ENCODE peak calls at places on chromosomes 12 and 14, in seven cellular contexts. X is HCT116, T is SK-N-SH, L is K562, I is H1, C is GM12878, N is HepG2. W is an unnamed sample.

GRCh38 chr14:99286761-99287160 is 14.8 kb upstream of the BCL11B start:
- DNase-seq in C (peak; percentile 23), L (no peak), T (no peak), X (no peak), I (no peak), N (no peak), W (no peak)

GRCh38 chr12:57233357-57234232 is 4.1 kb downstream of the SHMT2 start:
- DNase-seq in L (no peak), T (no peak), X (no peak), I (no peak), C (no peak), N (no peak), W (no peak)

GRCh38 chr14:44613061-44613712 is 106.1 kb upstream of the FSCB start:
- DNase-seq in N (no peak), T (no peak), L (no peak), C (no peak), X (no peak), I (no peak), W (no peak)

GRCh38 chr12:124506145-124506831 is 61.1 kb downstream of the NCOR2 start:
- DNase-seq in T (peak; percentile 89), N (no peak), L (peak; percentile 38), I (no peak), C (no peak), X (no peak), W (no peak)

GRCh38 chr14:50967104-50967503 is 22.8 kb upstream of the PYGL start:
- DNase-seq in L (no peak), C (no peak), T (no peak), N (no peak), I (no peak), X (no peak), W (no peak)

GRCh38 chr12:6376079-6376941 is 947 bp upstream of the SCNN1A start:
- DNase-seq in N (peak; percentile 64), T (peak; percentile 55), X (no peak), I (peak; percentile 54), L (peak; percentile 42), C (no peak), W (peak; percentile 68)

GRCh38 chr12:95805864-95806669 is 15.5 kb upstream of the NTN4 start:
- DNase-seq in N (no peak), I (no peak), C (no peak), L (no peak), X (peak; percentile 60), T (no peak), W (peak; percentile 51)

GRCh38 chr14:53190938-53191337 is 37.8 kb upstream of the DDHD1 start:
- DNase-seq in C (no peak), T (no peak), X (no peak), I (no peak), L (no peak), N (no peak), W (no peak)

GRCh38 chr14:58167057-58167456 is 15.0 kb upstream of the ARMH4 start:
- DNase-seq in T (no peak), X (no peak), N (no peak), C (no peak), L (no peak), I (no peak), W (no peak)

GRCh38 chr14:40616579-40616978 is 990.1 kb upstream of the LRFN5 start:
- DNase-seq in X (no peak), C (no peak), L (no peak), N (no peak), T (no peak), I (no peak), W (no peak)

GRCh38 chr14:59245809-59246295 is 57.4 kb downstream of the DAAM1 start:
- DNase-seq in X (no peak), L (no peak), N (no peak), I (no peak), T (no peak), C (peak; percentile 69), W (no peak)

GRCh38 chr14:22184157-22185025 is 404.6 kb downstream of the DAD1 start:
- DNase-seq in C (no peak), X (no peak), T (no peak), N (no peak), I (no peak), L (no peak), W (no peak)

GRCh38 chr12:79424109-79424721 is 266.5 kb downstream of the PAWR start:
- DNase-seq in X (no peak), I (no peak), L (no peak), T (peak; percentile 30), N (peak; percentile 91), C (no peak), W (peak; percentile 88)

GRCh38 chr12:57896139-57896436 is 45.3 kb upstream of the ATP23 start:
- DNase-seq in I (no peak), X (no peak), L (no peak), T (no peak), N (no peak), C (no peak), W (no peak)

GRCh38 chr12:72546106-72546505 is 273.9 kb downstream of the TRHDE start:
- DNase-seq in X (no peak), I (no peak), C (no peak), L (no peak), N (no peak), T (no peak), W (no peak)

DNA sequence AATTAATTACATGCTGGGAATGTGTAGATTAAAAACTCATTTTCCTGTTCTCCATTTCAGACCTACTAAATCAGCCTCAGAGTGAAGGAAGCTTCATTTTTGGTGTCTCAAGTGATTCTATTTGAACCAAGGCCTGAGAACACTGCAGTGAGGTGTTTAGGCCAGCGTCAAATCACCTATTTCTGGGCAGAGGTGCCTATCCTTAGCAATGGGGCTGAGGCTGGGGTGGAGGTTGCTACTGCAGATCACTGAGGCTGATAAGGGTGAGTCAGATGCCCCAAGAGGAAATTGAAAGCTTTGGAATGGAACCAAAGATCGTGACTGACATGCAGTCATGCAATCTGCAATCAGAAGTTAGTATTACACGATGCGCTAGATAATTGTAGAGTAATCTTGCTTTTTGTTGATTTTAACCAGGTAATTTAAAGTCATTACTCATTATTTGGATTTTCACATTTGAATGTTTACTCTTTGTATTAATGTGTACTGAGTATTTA is 4.4 kb downstream of the TXNRD1 start:
- DNase-seq in C (no peak), L (peak; percentile 25), N (peak; percentile 69), T (peak; percentile 52), I (no peak), X (peak; percentile 97), W (peak; percentile 81)
- TF ChIP-seq JUND in C (no peak), L (peak; percentile 93), N (no peak), T (peak; percentile 88), I (no peak), X (peak; percentile 93), W (peak; percentile 100)

GRCh38 chr12:15690320-15690719 is 98.9 kb downstream of the EPS8 start:
- DNase-seq in X (no peak), L (no peak), N (no peak), C (no peak), T (no peak), I (no peak), W (no peak)

GRCh38 chr12:15689751-15690191 is 99.4 kb downstream of the EPS8 start:
- DNase-seq in T (no peak), N (peak; percentile 6), C (no peak), L (no peak), I (no peak), X (peak; percentile 53), W (no peak)

GRCh38 chr12:15688838-15689237 is 100.3 kb downstream of the EPS8 start:
- DNase-seq in N (no peak), C (no peak), T (no peak), I (no peak), X (no peak), L (no peak), W (no peak)

GRCh38 chr12:15687583-15687982 is 101.6 kb downstream of the EPS8 start:
- DNase-seq in T (no peak), N (no peak), X (no peak), C (no peak), L (no peak), I (no peak), W (no peak)

DNA sequence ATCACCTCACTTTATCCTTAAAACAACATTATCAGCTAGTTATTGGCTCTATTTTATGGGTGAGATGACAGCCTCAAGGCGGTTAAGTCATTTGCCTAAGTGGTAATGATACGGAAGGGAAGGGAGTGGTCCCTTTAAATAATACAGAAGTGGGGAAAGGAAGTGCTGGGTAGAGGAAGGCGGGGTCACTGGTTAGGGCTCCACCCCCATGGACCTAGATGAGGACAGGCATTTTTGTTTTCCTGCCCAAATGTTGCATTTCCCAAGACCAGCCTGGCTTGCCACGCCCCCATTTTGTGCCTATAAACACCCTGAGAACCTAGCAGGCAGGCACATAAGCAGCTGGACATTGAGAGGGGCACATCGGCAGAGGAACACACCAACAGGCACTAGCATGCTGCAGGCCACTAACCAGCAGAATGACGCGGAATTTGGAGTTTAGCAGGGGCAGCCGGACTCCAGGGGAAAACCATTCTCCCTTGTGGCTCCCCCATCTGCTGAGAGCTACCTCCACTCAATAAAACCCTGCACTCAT is 100.9 kb downstream of the EPS8 start:
- DNase-seq in I (no peak), T (no peak), L (no peak), C (no peak), X (peak; percentile 93), N (no peak), W (no peak)
- TF ChIP-seq JUND in I (no peak), T (no peak), L (no peak), C (no peak), X (peak; percentile 36), N (no peak), W (no peak)

DNA sequence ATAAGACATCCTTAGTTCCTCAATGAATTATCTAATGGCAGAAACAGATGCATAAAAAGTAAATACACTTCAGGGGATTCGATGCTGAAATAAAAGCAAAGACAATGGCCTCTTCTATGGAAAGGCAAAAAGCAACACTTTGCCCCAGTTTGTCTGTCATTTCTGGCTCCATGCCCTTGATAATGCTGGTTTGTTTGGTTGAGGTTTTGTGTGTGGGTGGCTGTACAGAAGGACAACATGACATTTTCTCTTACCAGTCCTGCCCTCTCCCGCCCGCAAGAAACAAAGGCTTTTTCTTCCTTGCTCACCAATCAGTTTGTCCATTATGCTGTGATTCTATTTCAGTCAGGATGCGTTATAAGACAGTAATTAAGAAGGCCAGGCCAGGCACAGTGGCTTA is 18.1 kb upstream of the WDR89 start:
- DNase-seq in I (no peak), X (no peak), T (no peak), N (peak; percentile 43), C (no peak), L (no peak), W (peak; percentile 55)
- TF ChIP-seq JUND in I (no peak), X (no peak), T (no peak), N (no peak), C (no peak), L (no peak), W (no peak)

DNA sequence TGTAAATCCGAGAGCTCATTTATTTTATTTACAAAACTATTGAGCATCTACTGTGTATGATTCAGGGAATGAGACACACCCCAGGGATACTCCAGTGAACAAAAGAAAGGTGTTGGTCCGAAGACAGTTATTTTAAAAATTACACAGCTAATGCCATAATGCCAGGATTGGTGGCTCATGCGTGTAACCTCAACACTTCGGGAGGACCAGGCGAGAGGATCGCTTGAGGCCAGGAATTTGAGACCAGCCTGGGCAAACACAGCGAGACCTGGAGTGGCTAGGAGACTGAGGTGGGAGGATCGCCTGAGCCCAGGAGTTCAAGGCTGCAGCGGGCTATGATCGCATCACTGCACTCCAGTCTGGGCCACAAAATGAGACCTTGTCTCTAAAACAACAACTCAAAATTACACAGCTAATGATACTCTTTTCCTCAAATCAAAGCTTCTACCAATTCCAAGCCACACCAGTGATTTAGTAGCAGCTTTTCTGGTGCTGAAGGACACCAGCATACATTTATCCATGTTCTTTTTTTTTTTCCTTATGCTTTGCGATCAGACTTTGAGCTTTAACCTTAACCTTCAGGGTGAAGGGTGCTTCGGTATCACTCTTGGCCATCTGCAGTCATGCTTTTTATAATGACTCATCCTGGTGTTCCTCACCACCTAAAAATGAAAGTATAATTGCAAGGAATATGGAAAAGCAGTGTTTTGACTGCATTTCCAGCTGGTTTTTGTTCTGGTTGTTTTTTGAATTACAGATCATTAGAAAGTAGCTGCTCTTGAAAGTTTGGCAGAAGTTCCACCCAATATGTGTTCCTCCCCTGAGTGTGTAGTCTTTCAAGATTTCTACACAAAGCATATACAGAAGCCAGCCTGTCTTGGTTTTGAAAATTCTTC is 1.1 kb upstream of the SLC41A2 start:
- DNase-seq in C (no peak), L (peak; percentile 45), I (no peak), T (no peak), X (no peak), N (peak; percentile 30), W (peak; percentile 79)
- TF ChIP-seq JUND in C (no peak), L (peak; percentile 96), I (no peak), T (peak; percentile 89), X (peak; percentile 24), N (no peak), W (no peak)

W was measured in T47D.